ENCODE peak calls at places on chromosomes 16 and 17, in five cellular contexts. U is K562, A is SK-N-SH, B is HepG2, L is GM12878. F is an unnamed sample.

GRCh38 chr17:50459756-50460155 is 8.9 kb downstream of the CHAD start:
- DNase-seq in U (no peak), L (no peak), A (no peak), B (no peak), F (no peak)

GRCh38 chr17:58121925-58122324 is 26.3 kb upstream of the OR4D1 start:
- DNase-seq in L (no peak), B (peak), U (peak), A (peak), F (peak)

GRCh38 chr16:69012906-69013305 is 92.5 kb upstream of the HAS3 start:
- DNase-seq in A (no peak), U (no peak), L (no peak), B (no peak), F (no peak)

GRCh38 chr16:16038950-16039349 is 89.5 kb downstream of the ABCC1 start:
- DNase-seq in A (no peak), L (no peak), U (no peak), B (no peak), F (no peak)

GRCh38 chr16:57564571-57565270 is 22.3 kb downstream of the ADGRG5 start:
- DNase-seq in B (no peak), U (no peak), L (no peak), A (no peak), F (no peak)

GRCh38 chr17:75559958-75560533 is 27.6 kb upstream of the MYO15B start:
- DNase-seq in B (no peak), L (no peak), A (no peak), U (no peak), F (no peak)

GRCh38 chr17:34252138-34252889 is 2.8 kb upstream of the CCL2 start:
- DNase-seq in A (peak), L (peak), U (peak), B (no peak), F (no peak)

GRCh38 chr17:35368086-35368824 is 5.2 kb downstream of the SLFN11 start:
- DNase-seq in B (no peak), L (peak), U (no peak), A (no peak), F (no peak)

GRCh38 chr16:67773569-67774456 is 32.5 kb downstream of the RANBP10 start:
- DNase-seq in A (no peak), U (peak), B (peak), L (no peak), F (no peak)

GRCh38 chr17:28985950-28986713 is 19.7 kb downstream of the SEZ6 start:
- DNase-seq in U (no peak), L (no peak), A (no peak), B (no peak), F (no peak)

GRCh38 chr16:66470556-66470955 is 43.5 kb downstream of the BEAN1 start:
- DNase-seq in L (no peak), B (no peak), A (no peak), U (no peak), F (no peak)

GRCh38 chr16:22092143-22092933 is at the start of gene VWA3A:
- DNase-seq in L (no peak), B (no peak), U (no peak), A (no peak), F (peak)

GRCh38 chr17:19398301-19399181 is 11.6 kb upstream of the MFAP4 start:
- DNase-seq in U (no peak), A (peak), B (no peak), L (no peak), F (no peak)

GRCh38 chr16:27787661-27788060 is 237.7 kb downstream of the KATNIP start:
- DNase-seq in B (no peak), U (no peak), L (no peak), A (no peak), F (no peak)

GRCh38 chr17:82399030-82399429 is 19.1 kb upstream of the HEXD start:
- DNase-seq in A (peak), B (no peak), L (no peak), U (no peak), F (no peak)

GRCh38 chr17:36632916-36633846 is 31.8 kb downstream of the MRM1 start:
- DNase-seq in A (no peak), L (no peak), U (no peak), B (no peak), F (no peak)

GRCh38 chr17:58786586-58787295 is 31.1 kb downstream of the PPM1E start:
- DNase-seq in L (no peak), A (peak), B (no peak), U (peak), F (no peak)

GRCh38 chr17:17216236-17216635 is 10.1 kb upstream of the PLD6 start:
- DNase-seq in L (no peak), B (no peak), A (no peak), U (no peak), F (no peak)

GRCh38 chr16:89193576-89194293 is 6.6 kb downstream of the SLC22A31 start:
- DNase-seq in U (no peak), L (no peak), B (no peak), A (peak), F (no peak)

GRCh38 chr17:5558815-5559785 is 25.2 kb downstream of the NLRP1 start:
- DNase-seq in A (no peak), L (no peak), U (no peak), B (no peak), F (peak)

GRCh38 chr17:10156579-10157488 is 41.6 kb downstream of the GAS7 start:
- DNase-seq in L (peak), A (no peak), B (no peak), U (no peak), F (no peak)

GRCh38 chr16:48632137-48632774 is 22.3 kb upstream of the N4BP1 start:
- DNase-seq in L (no peak), A (no peak), B (peak), U (no peak), F (no peak)

GRCh38 chr17:60086822-60087591 is 8.3 kb upstream of the HEATR6 start:
- DNase-seq in A (no peak), L (no peak), B (no peak), U (no peak), F (no peak)

GRCh38 chr17:83057397-83057761 is 22.0 kb upstream of the METRNL start:
- DNase-seq in L (no peak), B (no peak), A (peak), U (no peak), F (no peak)

GRCh38 chr17:50451943-50452626 is 16.6 kb downstream of the CHAD start:
- DNase-seq in B (no peak), A (no peak), L (peak), U (no peak), F (no peak)

GRCh38 chr17:48578616-48579560 is 738 bp upstream of the HOXB4 start:
- DNase-seq in L (no peak), B (no peak), U (no peak), A (no peak), F (no peak)

GRCh38 chr16:56284521-56284920 is 93.2 kb downstream of the GNAO1 start:
- DNase-seq in A (no peak), B (no peak), U (no peak), L (no peak), F (no peak)

GRCh38 chr16:56279132-56279531 is 87.8 kb downstream of the GNAO1 start:
- DNase-seq in U (peak), L (no peak), B (no peak), A (no peak), F (no peak)

GRCh38 chr16:56281256-56281805 is 90.0 kb downstream of the GNAO1 start:
- DNase-seq in A (peak), U (peak), B (peak), L (no peak), F (peak)

GRCh38 chr16:56279914-56280313 is 88.6 kb downstream of the GNAO1 start:
- DNase-seq in U (no peak), A (no peak), L (no peak), B (no peak), F (no peak)

DNA sequence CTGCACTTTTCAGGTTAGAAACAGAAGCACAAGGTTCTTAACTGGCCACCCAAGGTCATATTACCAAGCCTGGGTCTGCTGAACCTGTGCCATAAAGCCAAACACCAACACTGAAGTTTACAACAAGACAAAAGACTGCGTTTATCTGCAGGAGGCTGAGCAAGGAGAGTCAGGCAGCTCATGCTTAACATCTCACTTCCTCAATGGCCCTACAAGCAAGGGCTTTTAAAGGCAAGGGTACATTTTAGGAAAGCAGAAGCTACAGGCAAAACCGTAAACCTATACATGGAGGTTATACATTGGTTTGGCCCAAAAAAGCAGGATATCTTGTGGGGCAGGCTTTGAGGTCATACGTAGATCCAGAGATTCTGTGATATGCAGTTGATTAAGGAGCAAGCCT is 91.2 kb downstream of the GNAO1 start:
- DNase-seq in A (no peak), B (no peak), U (no peak), L (no peak), F (no peak)
- TF ChIP-seq FOXM1 in A (no peak), B (no peak), U (no peak), L (no peak), F (no peak)

GRCh38 chr16:46972971-46973456 is 460 bp downstream of the DNAJA2 start:
- DNase-seq in L (no peak), B (peak), A (peak), U (peak), F (peak)
- TF ChIP-seq FOXM1 in L (no peak), B (no peak), A (no peak), U (no peak), F (no peak)

GRCh38 chr16:73616186-73616585 is 568.3 kb upstream of the ZFHX3 start:
- DNase-seq in L (no peak), A (no peak), U (peak), B (no peak), F (no peak)
- TF ChIP-seq FOXM1 in L (no peak), A (no peak), U (no peak), B (no peak), F (no peak)

DNA sequence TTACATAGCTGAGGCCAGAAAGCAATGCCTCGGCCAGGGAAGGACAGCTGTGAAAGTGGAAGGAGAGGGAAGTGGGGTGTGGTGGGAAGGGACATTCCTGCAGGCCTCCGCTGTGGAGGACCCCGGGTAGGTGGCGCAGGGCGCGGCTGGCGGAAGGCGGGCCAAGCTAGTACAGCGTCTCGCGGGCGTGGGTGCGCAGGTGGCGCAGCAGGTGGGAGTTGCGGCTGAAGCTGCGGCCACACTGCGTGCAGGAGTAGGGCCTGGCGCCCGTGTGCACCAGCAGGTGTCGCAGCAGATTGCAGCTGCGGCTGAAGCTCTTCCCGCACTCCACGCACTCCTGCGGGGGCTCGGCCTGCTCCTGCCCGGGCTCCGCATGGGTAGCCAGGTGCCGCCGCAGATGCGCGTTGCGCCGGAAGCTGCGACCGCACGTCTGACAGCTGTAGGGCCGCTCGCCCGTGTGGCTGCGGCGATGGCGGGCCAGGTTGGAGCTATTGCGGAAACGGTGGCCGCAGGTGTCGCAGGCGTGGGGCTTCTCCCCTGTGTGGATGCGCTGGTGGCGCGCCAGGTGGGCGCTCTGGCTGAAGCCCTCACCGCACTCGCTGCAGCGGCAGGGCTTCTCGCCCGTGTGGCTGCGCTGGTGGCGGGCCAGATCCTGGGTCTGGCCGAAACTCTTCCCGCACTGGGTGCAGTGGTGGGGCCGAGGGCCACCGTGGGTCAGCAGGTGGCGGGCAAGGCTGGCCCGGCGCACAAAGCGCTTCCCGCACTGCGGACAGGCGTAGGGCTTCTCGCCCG is 10.0 kb downstream of the ZSCAN10 start:
- DNase-seq in L (no peak), A (no peak), U (no peak), B (no peak), F (no peak)
- TF ChIP-seq FOXM1 in L (no peak), A (no peak), U (no peak), B (no peak), F (no peak)

GRCh38 chr16:12587646-12588277 is 215.9 kb downstream of the CPPED1 start:
- DNase-seq in B (no peak), U (no peak), L (no peak), A (no peak), F (no peak)
- TF ChIP-seq FOXM1 in B (no peak), U (no peak), L (no peak), A (no peak), F (no peak)

DNA sequence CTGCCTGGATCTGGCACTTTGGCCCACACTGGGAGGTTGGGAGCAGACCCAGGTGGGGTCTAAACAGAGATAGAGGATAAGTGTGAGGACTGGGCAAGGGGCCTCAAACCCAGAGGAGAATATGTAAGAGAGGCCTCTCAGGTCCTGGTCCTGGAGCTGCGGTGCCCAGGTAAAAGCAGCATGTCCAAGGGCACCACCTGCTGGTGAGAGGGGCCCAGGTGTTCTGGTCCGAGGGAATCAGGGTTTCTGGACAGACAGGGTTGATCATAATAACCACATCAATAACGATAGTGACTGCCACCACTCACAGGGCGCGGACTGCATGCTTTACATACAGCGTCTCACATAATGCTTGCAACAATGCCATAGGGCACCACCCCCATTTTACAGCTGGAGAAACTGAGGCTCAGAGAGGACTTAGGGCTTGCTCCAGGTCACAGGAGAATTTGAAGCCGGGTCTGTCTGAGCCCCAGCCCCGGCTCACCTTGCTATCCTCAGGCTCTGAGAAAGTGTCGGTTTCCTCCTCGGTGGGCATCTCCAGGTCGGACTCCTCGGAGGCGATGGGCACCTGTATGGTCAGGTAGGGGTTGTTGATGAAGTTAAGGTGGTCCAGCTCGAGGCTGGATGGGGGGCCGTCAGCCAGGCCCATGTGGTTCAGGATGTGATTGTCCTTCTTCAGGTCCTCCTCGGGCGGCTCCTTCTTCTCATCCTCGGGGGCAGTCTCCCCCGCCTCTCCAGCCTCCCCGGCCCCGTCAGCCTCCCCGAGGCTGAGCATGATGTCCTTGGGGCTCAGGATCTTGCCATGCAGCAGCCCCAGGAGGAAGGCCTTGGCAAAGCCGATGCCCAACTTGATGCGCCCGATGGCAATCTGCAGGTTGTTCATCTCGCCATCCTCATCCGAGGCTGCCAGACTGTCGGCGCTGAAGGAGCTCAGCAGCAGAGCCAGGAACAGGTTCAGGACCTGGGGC is 19.1 kb upstream of the CD79B start:
- DNase-seq in U (peak), L (no peak), B (peak), A (no peak), F (no peak)
- TF ChIP-seq FOXM1 in U (no peak), L (no peak), B (no peak), A (no peak), F (no peak)